ENCODE peak calls at places on chromosomes 16 and 17, in four cellular contexts. One of them, this sample, is unnamed.

GRCh38 chr17:8103549-8103948 is 14.8 kb downstream of the ALOXE3 start:
- DNase-seq in AG04450: no peak
- DNase-seq in kidney epithelial cell: no peak
- DNase-seq in psoas muscle: no peak
- DNase-seq in this sample: no peak

GRCh38 chr17:496761-497586 is 144.4 kb upstream of the RPH3AL start:
- DNase-seq in psoas muscle: no peak
- DNase-seq in AG04450: no peak
- DNase-seq in kidney epithelial cell: no peak
- DNase-seq in this sample: no peak

GRCh38 chr16:8963010-8963824 is 489 bp downstream of the USP7 start:
- DNase-seq in kidney epithelial cell: no peak
- DNase-seq in AG04450: no peak
- DNase-seq in psoas muscle: peak; percentile 30
- DNase-seq in this sample: peak; percentile 50

GRCh38 chr17:75288784-75289121 is 480 bp downstream of the SLC25A19 start:
- DNase-seq in AG04450: no peak
- DNase-seq in psoas muscle: peak; percentile 38
- DNase-seq in kidney epithelial cell: no peak
- DNase-seq in this sample: peak; percentile 65

GRCh38 chr16:29674188-29674587 is 4.8 kb upstream of the QPRT start:
- DNase-seq in AG04450: no peak
- DNase-seq in psoas muscle: peak; percentile 29
- DNase-seq in kidney epithelial cell: no peak
- DNase-seq in this sample: no peak

GRCh38 chr17:63838586-63839184 is 3.8 kb downstream of the SMARCD2 start:
- DNase-seq in AG04450: no peak
- DNase-seq in psoas muscle: peak; percentile 95
- DNase-seq in kidney epithelial cell: no peak
- DNase-seq in this sample: no peak

GRCh38 chr17:48054238-48055185 is 6.4 kb downstream of the NFE2L1 start:
- DNase-seq in psoas muscle: peak; percentile 76
- DNase-seq in kidney epithelial cell: peak; percentile 75
- DNase-seq in AG04450: no peak
- DNase-seq in this sample: peak; percentile 99

GRCh38 chr17:596763-597644 is 117.6 kb downstream of the VPS53 start:
- DNase-seq in kidney epithelial cell: peak; percentile 72
- DNase-seq in AG04450: no peak
- DNase-seq in psoas muscle: no peak
- DNase-seq in this sample: no peak

GRCh38 chr16:81658373-81658772 is 120.7 kb upstream of the PLCG2 start:
- DNase-seq in AG04450: no peak
- DNase-seq in kidney epithelial cell: no peak
- DNase-seq in psoas muscle: no peak
- DNase-seq in this sample: no peak

GRCh38 chr17:37489197-37490001 is at the start of gene DUSP14:
- DNase-seq in kidney epithelial cell: no peak
- DNase-seq in psoas muscle: peak; percentile 87
- DNase-seq in AG04450: no peak
- DNase-seq in this sample: peak; percentile 94

GRCh38 chr17:29168079-29168758 is 12.0 kb downstream of the MYO18A start:
- DNase-seq in AG04450: no peak
- DNase-seq in psoas muscle: no peak
- DNase-seq in kidney epithelial cell: no peak
- DNase-seq in this sample: no peak

GRCh38 chr16:69132424-69133252 is at the start of the genes CHTF8 and UTP4:
- DNase-seq in psoas muscle: peak; percentile 89
- DNase-seq in AG04450: peak; percentile 16
- DNase-seq in kidney epithelial cell: peak; percentile 29
- DNase-seq in this sample: peak; percentile 94

GRCh38 chr16:49601541-49601940 is 227.9 kb downstream of the C16orf78 start:
- DNase-seq in AG04450: no peak
- DNase-seq in kidney epithelial cell: no peak
- DNase-seq in psoas muscle: no peak
- DNase-seq in this sample: no peak

GRCh38 chr16:57284952-57285263 is 436 bp upstream of the PLLP start:
- DNase-seq in AG04450: no peak
- DNase-seq in psoas muscle: no peak
- DNase-seq in kidney epithelial cell: no peak
- DNase-seq in this sample: no peak

GRCh38 chr16:12127244-12127643 is 150.7 kb downstream of the SNX29 start:
- DNase-seq in kidney epithelial cell: no peak
- DNase-seq in psoas muscle: no peak
- DNase-seq in AG04450: no peak
- DNase-seq in this sample: no peak

GRCh38 chr17:61380836-61381525 is 18.7 kb upstream of the TBX2 start:
- DNase-seq in AG04450: no peak
- DNase-seq in psoas muscle: no peak
- DNase-seq in kidney epithelial cell: no peak
- DNase-seq in this sample: no peak
- TF ChIP-seq CTCF in AG04450: no peak
- TF ChIP-seq CTCF in psoas muscle: no peak
- TF ChIP-seq CTCF in kidney epithelial cell: no peak
- TF ChIP-seq CTCF in this sample: no peak

DNA sequence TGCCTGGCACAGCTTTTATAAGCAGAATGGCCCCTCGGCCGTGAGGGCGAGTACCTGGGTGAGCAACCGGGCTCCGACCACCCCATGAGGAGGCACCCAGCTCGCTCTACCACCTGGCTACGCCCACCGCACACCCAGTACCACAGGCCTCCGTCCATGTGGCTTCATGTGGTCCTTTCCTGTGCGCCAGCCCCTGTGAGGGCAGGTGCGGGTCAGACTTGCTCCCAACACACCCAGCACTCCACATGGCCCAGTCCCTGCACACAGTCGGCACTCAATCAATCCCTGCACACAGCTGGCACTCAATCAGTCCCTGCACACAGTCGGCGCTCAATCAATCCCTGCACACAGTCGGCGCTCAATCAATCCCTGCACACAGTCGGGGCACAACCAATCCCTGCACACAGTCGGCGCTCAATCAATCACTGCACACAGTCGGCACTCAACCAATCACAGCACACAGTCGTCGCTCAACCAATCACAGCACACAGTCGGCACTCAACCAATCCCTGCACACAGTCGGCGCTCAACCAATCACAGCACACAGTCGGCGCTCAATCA is 4.0 kb downstream of the C1QTNF8 start:
- DNase-seq in psoas muscle: no peak
- DNase-seq in AG04450: no peak
- DNase-seq in kidney epithelial cell: no peak
- DNase-seq in this sample: no peak
- H3K27me3 ChIP-seq in psoas muscle: peaks cover 32% of the 10 kb centered on the region
- H3K27me3 ChIP-seq in AG04450: peaks cover 11% of the 10 kb centered on the region
- H3K27me3 ChIP-seq in kidney epithelial cell: peaks cover 31% of the 10 kb centered on the region
- H3K27me3 ChIP-seq in this sample: no peaks in the 10 kb centered on the region

GRCh38 chr17:19647697-19648474 is 665 bp upstream of the ALDH3A2 start:
- DNase-seq in psoas muscle: peak; percentile 77
- DNase-seq in kidney epithelial cell: no peak
- DNase-seq in AG04450: no peak
- DNase-seq in this sample: peak; percentile 82

GRCh38 chr17:19650826-19651225 is 2.3 kb downstream of the ALDH3A2 start:
- DNase-seq in kidney epithelial cell: no peak
- DNase-seq in AG04450: no peak
- DNase-seq in psoas muscle: no peak
- DNase-seq in this sample: no peak

GRCh38 chr17:19646788-19647696 is 1.5 kb upstream of the ALDH3A2 start:
- DNase-seq in psoas muscle: no peak
- DNase-seq in AG04450: no peak
- DNase-seq in kidney epithelial cell: no peak
- DNase-seq in this sample: peak; percentile 21

GRCh38 chr17:19651461-19652238 is 3.1 kb downstream of the ALDH3A2 start:
- DNase-seq in AG04450: no peak
- DNase-seq in kidney epithelial cell: no peak
- DNase-seq in psoas muscle: no peak
- DNase-seq in this sample: no peak

DNA sequence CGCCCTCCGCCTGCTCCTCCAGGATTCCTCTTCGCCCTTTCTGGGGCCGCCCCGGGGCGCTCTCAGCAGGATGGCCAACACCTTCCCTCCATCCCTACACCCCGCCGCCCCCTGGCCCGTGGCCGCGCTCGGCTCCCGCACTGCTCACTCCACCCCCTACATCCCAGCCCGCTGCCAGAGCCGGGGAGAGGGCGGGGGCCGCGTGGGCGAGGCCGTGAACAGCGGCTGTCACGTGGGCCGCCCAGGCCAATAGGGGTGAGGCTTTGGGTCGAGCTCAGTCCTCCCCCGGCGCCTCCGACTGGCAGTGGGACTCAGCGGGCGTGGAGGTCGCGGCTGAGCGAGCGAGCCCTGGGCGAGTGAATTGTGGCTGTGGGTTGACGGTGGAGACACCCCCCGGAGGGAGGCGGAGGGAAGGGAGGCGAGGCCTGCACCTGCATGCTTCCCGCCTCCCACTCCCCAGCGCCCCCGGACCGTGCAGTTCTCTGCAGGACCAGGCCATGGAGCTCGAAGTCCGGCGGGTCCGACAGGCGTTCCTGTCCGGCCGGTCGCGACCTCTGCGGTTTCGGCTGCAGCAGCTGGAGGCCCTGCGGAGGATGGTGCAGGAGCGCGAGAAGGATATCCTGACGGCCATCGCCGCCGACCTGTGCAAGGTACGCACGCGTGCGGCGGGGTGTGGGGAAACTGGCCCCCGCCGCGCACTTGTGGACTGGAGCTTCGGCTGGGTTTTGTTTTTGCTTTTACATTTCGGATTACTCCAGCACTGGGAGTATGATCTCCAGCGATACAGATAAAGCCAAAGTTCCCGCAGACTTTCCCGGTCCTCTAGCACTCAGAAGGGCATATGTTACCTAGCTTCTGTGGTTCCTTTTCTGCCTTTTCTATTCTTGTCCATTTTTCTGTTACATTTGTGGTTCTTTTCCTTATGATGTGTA is at the start of gene ALDH3A2:
- DNase-seq in AG04450: peak; percentile 51
- DNase-seq in psoas muscle: peak; percentile 98
- DNase-seq in kidney epithelial cell: peak; percentile 66
- DNase-seq in this sample: peak; percentile 95
- TF ChIP-seq CTCF in AG04450: no peak
- TF ChIP-seq CTCF in psoas muscle: peak; percentile 16
- TF ChIP-seq CTCF in kidney epithelial cell: no peak
- TF ChIP-seq CTCF in this sample: peak; percentile 36

GRCh38 chr17:6545291-6545690 is 11.1 kb downstream of the PITPNM3 start:
- DNase-seq in AG04450: no peak
- DNase-seq in kidney epithelial cell: no peak
- DNase-seq in psoas muscle: no peak
- DNase-seq in this sample: no peak

GRCh38 chr17:6548034-6548433 is 8.3 kb downstream of the PITPNM3 start:
- DNase-seq in AG04450: no peak
- DNase-seq in psoas muscle: no peak
- DNase-seq in kidney epithelial cell: no peak
- DNase-seq in this sample: no peak

GRCh38 chr17:6544770-6545169 is 11.6 kb downstream of the PITPNM3 start:
- DNase-seq in AG04450: no peak
- DNase-seq in kidney epithelial cell: no peak
- DNase-seq in psoas muscle: no peak
- DNase-seq in this sample: peak; percentile 31

GRCh38 chr17:6547336-6547735 is 9.0 kb downstream of the PITPNM3 start:
- DNase-seq in kidney epithelial cell: no peak
- DNase-seq in AG04450: no peak
- DNase-seq in psoas muscle: no peak
- DNase-seq in this sample: no peak

DNA sequence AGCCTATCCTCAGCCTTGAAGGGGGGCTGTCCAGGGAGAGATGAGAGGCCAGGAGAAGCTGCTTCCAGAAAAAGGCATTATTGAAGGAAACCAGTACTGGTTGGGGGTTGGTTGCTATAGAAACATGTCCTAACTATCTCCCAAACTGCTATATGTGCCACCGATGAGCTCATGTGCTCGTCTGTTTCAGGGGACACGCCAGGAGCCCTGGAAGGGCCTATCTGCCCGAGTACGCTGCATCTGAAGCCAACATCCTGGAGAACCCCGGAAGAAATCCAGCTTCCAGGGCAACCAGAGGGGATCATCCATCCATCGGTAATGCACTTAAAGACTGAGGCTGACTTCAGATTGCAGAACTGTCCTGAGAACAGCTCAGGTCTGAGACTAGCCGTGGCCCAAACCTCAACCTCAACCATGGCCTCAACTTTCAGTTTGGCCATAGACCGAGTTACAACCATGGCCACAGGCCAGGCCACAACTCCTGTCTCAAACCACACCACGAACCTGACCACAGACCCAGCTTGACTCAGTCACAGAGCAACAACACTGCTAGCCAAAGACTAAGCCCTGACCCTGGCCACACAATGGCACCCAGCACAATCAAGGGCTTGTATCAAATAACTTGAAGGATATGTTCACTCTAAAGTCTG is 10.2 kb downstream of the PITPNM3 start:
- DNase-seq in kidney epithelial cell: peak; percentile 25
- DNase-seq in psoas muscle: no peak
- DNase-seq in AG04450: no peak
- DNase-seq in this sample: no peak
- H3K27me3 ChIP-seq in kidney epithelial cell: no peaks in the 10 kb centered on the region
- H3K27me3 ChIP-seq in psoas muscle: no peaks in the 10 kb centered on the region
- H3K27me3 ChIP-seq in AG04450: peaks cover 9% of the 10 kb centered on the region
- H3K27me3 ChIP-seq in this sample: no peaks in the 10 kb centered on the region

DNA sequence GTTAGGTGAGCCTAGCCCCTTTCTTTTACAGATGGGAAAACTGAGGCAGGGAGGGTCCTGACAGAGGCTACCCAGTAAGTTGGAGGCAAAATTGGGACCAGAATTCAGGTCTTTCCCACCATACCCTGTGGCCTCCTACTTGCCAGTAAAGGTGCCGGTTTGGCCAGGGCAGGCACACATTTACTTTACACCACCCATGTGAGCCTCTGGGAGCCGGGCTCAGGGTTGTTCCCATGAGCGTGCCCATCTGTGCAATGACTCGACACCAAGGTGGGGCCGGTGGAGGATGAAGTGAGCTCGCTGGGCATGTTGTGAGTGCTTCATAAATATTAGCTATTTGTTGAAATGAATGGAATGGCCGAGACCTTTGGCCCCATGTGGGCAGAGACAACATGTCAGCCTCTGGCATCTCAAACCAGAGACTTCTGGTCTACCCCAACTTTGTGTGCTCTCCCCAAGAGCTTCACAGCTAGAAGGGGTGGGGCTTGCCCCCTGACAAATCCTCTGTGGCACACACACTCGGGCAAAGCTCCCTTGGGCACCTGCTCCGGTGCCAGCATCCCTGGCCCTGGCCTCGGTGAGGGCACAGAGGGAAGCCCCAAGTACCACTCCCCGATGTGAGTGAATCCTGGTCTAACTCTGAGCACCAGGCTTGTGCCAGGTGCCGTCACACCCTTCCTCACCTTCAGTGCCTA is 60.1 kb downstream of the SRCIN1 start:
- DNase-seq in AG04450: no peak
- DNase-seq in kidney epithelial cell: no peak
- DNase-seq in psoas muscle: no peak
- DNase-seq in this sample: no peak
- TF ChIP-seq CTCF in AG04450: no peak
- TF ChIP-seq CTCF in kidney epithelial cell: no peak
- TF ChIP-seq CTCF in psoas muscle: no peak
- TF ChIP-seq CTCF in this sample: no peak

This sample was measured in neural progenitor cell.